ENCODE peak calls at places on chromosomes 12 and 14, in four cellular contexts. H is RWPE2; V is stimulated activated naive CD8-positive, alpha-beta T cell treated with anti-CD3 and anti-CD28 coated beads, Interleukin-15, Interleukin-2, amounts not matched to agents 100 U/mL and 50 U/mL, for 24 hours; R is activated CD4-positive, alpha-beta T cell treated with anti-CD3 and anti-CD28 coated beads, Interleukin-2, amount 50 U/mL, for 24 hours. J is an unnamed sample.

GRCh38 chr14:55323910-55324309 is 52.7 kb downstream of the FBXO34 start:
- DNase-seq in V (no peak), H (no peak), R (no peak), J (no peak)

GRCh38 chr14:51816031-51816430 is 44.4 kb upstream of the GNG2 start:
- DNase-seq in R (no peak), V (no peak), H (no peak), J (no peak)

GRCh38 chr12:123165537-123165936 is 14.6 kb upstream of the PITPNM2 start:
- DNase-seq in H (no peak), R (no peak), V (no peak), J (no peak)

GRCh38 chr12:33795536-33795935 is 226.8 kb upstream of the ALG10 start:
- DNase-seq in H (no peak), V (no peak), R (no peak), J (no peak)

GRCh38 chr12:88833641-88834116 is 253.4 kb upstream of the KITLG start:
- DNase-seq in R (no peak), V (no peak), H (no peak), J (no peak)

GRCh38 chr12:46752396-46752795 is 73.4 kb downstream of the SLC38A4 start:
- DNase-seq in V (no peak), R (no peak), H (no peak), J (no peak)

GRCh38 chr12:120037851-120038250 is 48.8 kb downstream of the BICDL1 start:
- DNase-seq in H (no peak), R (no peak), V (no peak), J (no peak)

GRCh38 chr12:121697093-121697698 is 15.4 kb upstream of the TMEM120B start:
- DNase-seq in R (no peak), V (no peak), H (no peak), J (no peak)

GRCh38 chr14:98704441-98704840 is 567.6 kb downstream of the BCL11B start:
- DNase-seq in H (no peak), V (peak), R (no peak), J (no peak)

GRCh38 chr12:90250041-90250440 is 541.4 kb upstream of the ATP2B1 start:
- DNase-seq in H (no peak), V (no peak), R (no peak), J (no peak)

GRCh38 chr12:71107976-71108749 is 49.6 kb downstream of the TSPAN8 start:
- DNase-seq in R (no peak), H (no peak), V (no peak), J (no peak)

GRCh38 chr12:54388214-54389138 is 3.9 kb upstream of the ZNF385A start:
- DNase-seq in R (no peak), H (no peak), V (no peak), J (no peak)

GRCh38 chr14:71985538-71986234 is 53.5 kb downstream of the RGS6 start:
- DNase-seq in H (no peak), R (no peak), V (no peak), J (no peak)

J was measured in coronary artery.